ENCODE peak calls at places on chromosomes 6 and 20, in four cellular contexts. One of them, this sample, is unnamed.

GRCh38 chr20:38094968-38095689 is 61.6 kb downstream of the RPRD1B start:
- DNase-seq in mesendoderm: no peak
- DNase-seq in IMR-90: no peak
- DNase-seq in H1: no peak
- DNase-seq in this sample: no peak

GRCh38 chr6:35240838-35241801 is 18.4 kb upstream of the ZNF76 start:
- DNase-seq in H1: peak; percentile 64
- DNase-seq in IMR-90: peak; percentile 44
- DNase-seq in mesendoderm: peak; percentile 84
- DNase-seq in this sample: peak; percentile 85

GRCh38 chr6:106546322-106547052 is 82.8 kb downstream of the RTN4IP1 start:
- DNase-seq in H1: no peak
- DNase-seq in mesendoderm: no peak
- DNase-seq in IMR-90: peak; percentile 84
- DNase-seq in this sample: no peak

GRCh38 chr6:135830971-135831370 is 20.5 kb upstream of the PDE7B start:
- DNase-seq in mesendoderm: no peak
- DNase-seq in H1: no peak
- DNase-seq in IMR-90: no peak
- DNase-seq in this sample: no peak

GRCh38 chr20:13012886-13013285 is 4.1 kb downstream of the SPTLC3 start:
- DNase-seq in mesendoderm: no peak
- DNase-seq in H1: no peak
- DNase-seq in IMR-90: no peak
- DNase-seq in this sample: no peak

GRCh38 chr20:43516251-43516824 is 8.8 kb downstream of the L3MBTL1 start:
- DNase-seq in H1: no peak
- DNase-seq in IMR-90: no peak
- DNase-seq in mesendoderm: no peak
- DNase-seq in this sample: no peak

GRCh38 chr20:49989234-49990065 is 6.7 kb downstream of the SNAI1 start:
- DNase-seq in mesendoderm: peak; percentile 92
- DNase-seq in IMR-90: peak; percentile 87
- DNase-seq in H1: no peak
- DNase-seq in this sample: no peak

GRCh38 chr6:46949662-46950280 is 28.0 kb upstream of the ADGRF5 start:
- DNase-seq in mesendoderm: no peak
- DNase-seq in H1: no peak
- DNase-seq in IMR-90: no peak
- DNase-seq in this sample: no peak

GRCh38 chr20:5397418-5397817 is 80.7 kb upstream of the PROKR2 start:
- DNase-seq in IMR-90: no peak
- DNase-seq in mesendoderm: no peak
- DNase-seq in H1: no peak
- DNase-seq in this sample: no peak

GRCh38 chr6:115456848-115457247 is 603.8 kb downstream of the FRK start:
- DNase-seq in IMR-90: no peak
- DNase-seq in mesendoderm: no peak
- DNase-seq in H1: peak; percentile 60
- DNase-seq in this sample: peak; percentile 46

DNA sequence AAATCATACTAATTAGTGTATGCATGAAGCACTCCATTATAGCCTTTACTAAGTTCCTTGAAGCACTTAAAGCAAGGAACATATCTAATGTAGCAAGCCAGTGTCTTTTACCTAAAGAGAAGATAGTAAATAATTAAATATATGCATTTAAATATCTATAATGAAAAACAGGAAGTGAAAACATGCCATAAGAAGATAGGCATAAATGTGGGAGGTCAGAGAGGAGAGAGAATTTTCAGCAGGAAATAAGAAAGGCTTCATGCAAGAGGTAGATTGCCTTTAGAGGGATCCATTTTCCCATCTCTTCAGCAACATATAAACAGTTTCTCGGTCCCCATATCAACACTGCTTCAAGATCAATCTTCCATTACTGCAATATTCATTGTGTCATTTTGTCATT is 599.8 kb downstream of the FRK start:
- DNase-seq in H1: no peak
- DNase-seq in mesendoderm: no peak
- DNase-seq in IMR-90: no peak
- DNase-seq in this sample: no peak
- H3K56ac ChIP-seq in H1: no peak overlapping the region
- H3K56ac ChIP-seq in mesendoderm: no peak overlapping the region
- H3K56ac ChIP-seq in IMR-90: no peak overlapping the region
- H3K56ac ChIP-seq in this sample: no peak overlapping the region

DNA sequence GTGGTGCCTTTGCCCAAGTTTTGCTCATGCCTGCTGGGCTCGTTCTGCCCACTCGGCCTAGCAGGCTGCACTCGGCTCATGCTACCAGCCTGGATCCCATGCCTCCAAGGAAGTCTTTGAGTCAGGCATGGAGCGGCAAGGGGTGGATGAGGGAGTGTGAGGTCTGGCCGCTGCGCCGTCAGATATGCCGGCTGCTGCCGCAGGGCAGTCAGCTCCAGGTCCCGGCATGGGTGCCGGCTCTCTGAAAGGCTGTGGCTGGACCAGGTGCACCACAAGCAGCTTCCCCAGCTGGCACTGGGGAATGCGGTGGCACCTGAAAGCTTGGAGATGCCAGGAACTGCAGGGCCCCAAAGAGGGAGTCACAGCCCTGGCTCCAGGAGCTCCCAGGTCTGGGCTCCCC is 75.5 kb downstream of the GPR63 start:
- DNase-seq in H1: no peak
- DNase-seq in mesendoderm: no peak
- DNase-seq in IMR-90: no peak
- DNase-seq in this sample: no peak
- H3K56ac ChIP-seq in H1: no peak overlapping the region
- H3K56ac ChIP-seq in mesendoderm: no peak overlapping the region
- H3K56ac ChIP-seq in IMR-90: no peak overlapping the region
- H3K56ac ChIP-seq in this sample: no peak overlapping the region

GRCh38 chr20:63127700-63128364 is 88.1 kb downstream of the YTHDF1 start:
- DNase-seq in IMR-90: no peak
- DNase-seq in H1: no peak
- DNase-seq in mesendoderm: no peak
- DNase-seq in this sample: no peak
- H3K56ac ChIP-seq in IMR-90: no peak overlapping the region
- H3K56ac ChIP-seq in H1: no peak overlapping the region
- H3K56ac ChIP-seq in mesendoderm: no peak overlapping the region
- H3K56ac ChIP-seq in this sample: no peak overlapping the region

GRCh38 chr6:101711518-101711917 is 318.0 kb downstream of the GRIK2 start:
- DNase-seq in H1: no peak
- DNase-seq in IMR-90: no peak
- DNase-seq in mesendoderm: no peak
- DNase-seq in this sample: no peak

GRCh38 chr6:101703311-101703710 is 309.8 kb downstream of the GRIK2 start:
- DNase-seq in H1: no peak
- DNase-seq in mesendoderm: no peak
- DNase-seq in IMR-90: no peak
- DNase-seq in this sample: no peak

GRCh38 chr6:101700655-101701054 is 307.1 kb downstream of the GRIK2 start:
- DNase-seq in IMR-90: no peak
- DNase-seq in mesendoderm: peak; percentile 83
- DNase-seq in H1: no peak
- DNase-seq in this sample: no peak

GRCh38 chr6:101705866-101706265 is 312.4 kb downstream of the GRIK2 start:
- DNase-seq in H1: no peak
- DNase-seq in mesendoderm: no peak
- DNase-seq in IMR-90: peak; percentile 43
- DNase-seq in this sample: no peak

DNA sequence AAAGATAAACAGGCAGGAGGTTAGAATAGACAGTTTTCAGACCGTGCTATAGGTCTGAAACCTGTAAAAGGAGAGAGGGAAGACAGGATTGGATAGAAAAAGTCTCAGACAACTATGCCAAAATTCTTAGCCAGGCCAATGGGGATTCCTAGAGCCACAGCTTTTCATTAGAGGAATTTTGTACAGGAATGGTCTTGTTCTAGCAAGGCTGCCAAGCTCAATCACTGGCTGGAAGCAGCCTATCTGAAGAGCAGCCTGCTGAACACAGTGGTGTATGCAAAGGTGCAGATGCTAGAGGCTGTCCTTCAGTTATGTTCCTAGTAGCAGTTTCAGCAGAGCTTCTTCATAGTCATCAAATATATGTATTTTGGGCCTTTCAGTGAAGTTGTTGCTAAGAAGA is 313.1 kb downstream of the GRIK2 start:
- DNase-seq in H1: no peak
- DNase-seq in mesendoderm: no peak
- DNase-seq in IMR-90: no peak
- DNase-seq in this sample: no peak
- H3K56ac ChIP-seq in H1: no peak overlapping the region
- H3K56ac ChIP-seq in mesendoderm: no peak overlapping the region
- H3K56ac ChIP-seq in IMR-90: no peak overlapping the region
- H3K56ac ChIP-seq in this sample: no peak overlapping the region

DNA sequence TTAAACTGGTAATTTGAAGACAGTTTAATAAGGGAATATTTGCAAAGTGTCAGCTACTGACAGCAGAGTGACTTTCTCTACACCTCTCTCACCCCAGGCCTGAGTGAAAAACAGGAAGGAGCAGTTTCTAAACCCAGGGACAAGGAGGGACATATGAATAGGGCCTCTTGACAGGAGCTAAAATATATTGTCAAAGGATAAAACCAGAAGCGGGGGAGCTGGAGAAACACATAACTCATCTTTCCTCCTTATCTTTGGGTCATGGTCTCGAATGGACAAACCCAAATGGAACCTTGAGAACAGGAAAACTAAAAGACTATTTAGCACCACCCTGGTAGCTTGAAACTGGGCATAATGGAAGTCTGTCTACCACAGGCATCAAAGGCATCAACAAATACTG is 197.5 kb upstream of the FOXA2 start:
- DNase-seq in IMR-90: no peak
- DNase-seq in H1: no peak
- DNase-seq in mesendoderm: no peak
- DNase-seq in this sample: no peak
- H3K56ac ChIP-seq in IMR-90: no peak overlapping the region
- H3K56ac ChIP-seq in H1: no peak overlapping the region
- H3K56ac ChIP-seq in mesendoderm: no peak overlapping the region
- H3K56ac ChIP-seq in this sample: no peak overlapping the region

GRCh38 chr6:40918035-40918651 is 120.9 kb downstream of the UNC5CL start:
- DNase-seq in mesendoderm: no peak
- DNase-seq in H1: peak; percentile 15
- DNase-seq in IMR-90: no peak
- DNase-seq in this sample: peak; percentile 39

GRCh38 chr6:40917603-40918002 is 121.4 kb downstream of the UNC5CL start:
- DNase-seq in mesendoderm: no peak
- DNase-seq in IMR-90: no peak
- DNase-seq in H1: no peak
- DNase-seq in this sample: no peak

GRCh38 chr6:40914005-40914404 is 125.0 kb downstream of the UNC5CL start:
- DNase-seq in H1: no peak
- DNase-seq in mesendoderm: no peak
- DNase-seq in IMR-90: no peak
- DNase-seq in this sample: no peak

GRCh38 chr6:40915165-40915564 is 123.9 kb downstream of the UNC5CL start:
- DNase-seq in mesendoderm: no peak
- DNase-seq in IMR-90: no peak
- DNase-seq in H1: no peak
- DNase-seq in this sample: no peak

GRCh38 chr6:40916816-40917215 is 122.2 kb downstream of the UNC5CL start:
- DNase-seq in mesendoderm: no peak
- DNase-seq in IMR-90: no peak
- DNase-seq in H1: no peak
- DNase-seq in this sample: no peak
- H3K56ac ChIP-seq in mesendoderm: no peak overlapping the region
- H3K56ac ChIP-seq in IMR-90: no peak overlapping the region
- H3K56ac ChIP-seq in H1: no peak overlapping the region
- H3K56ac ChIP-seq in this sample: no peak overlapping the region